ENCODE peak calls at places on chromosomes 11 and 22, in ten cellular contexts. V is iPS-NIHi11, H is NCI-H1417, T is NCI-H1436, P is glomerular endothelial cell, W is globus pallidus, Z is AG04450, F is GM06990, K is stomach, N is EL. I is an unnamed sample.

GRCh38 chr22:36343720-36344105 is 44.1 kb downstream of the MYH9 start:
- DNase-seq in H (no peak), V (no peak), Z (no peak), P (no peak), W (peak; percentile 78), K (peak; percentile 71), N (no peak), T (no peak), F (no peak), I (no peak)

GRCh38 chr22:43436536-43437267 is 24.9 kb downstream of the MPPED1 start:
- DNase-seq in K (no peak), V (no peak), P (no peak), N (no peak), H (no peak), F (no peak), T (no peak), W (no peak), Z (no peak), I (no peak)

GRCh38 chr11:41309111-41309522 is 150.3 kb downstream of the LRRC4C start:
- DNase-seq in Z (no peak), T (no peak), N (no peak), V (no peak), H (no peak), K (no peak), F (peak; percentile 84), W (no peak), P (no peak), I (no peak)

GRCh38 chr11:720017-720641 is 14.1 kb downstream of the EPS8L2 start:
- DNase-seq in F (no peak), Z (no peak), H (no peak), K (no peak), P (no peak), T (no peak), V (no peak), W (no peak), N (no peak), I (no peak)

GRCh38 chr11:120785576-120785975 is 238.3 kb upstream of the TBCEL start:
- DNase-seq in T (no peak), Z (no peak), V (no peak), N (no peak), H (no peak), F (no peak), W (no peak), P (no peak), K (no peak), I (no peak)

GRCh38 chr11:14908214-14908880 is 16.3 kb upstream of the CYP2R1 start:
- DNase-seq in Z (no peak), H (peak; percentile 62), F (no peak), P (no peak), W (peak; percentile 27), K (no peak), V (peak; percentile 33), T (peak; percentile 64), N (peak; percentile 43), I (peak; percentile 66)

GRCh38 chr11:33195391-33196190 is 34.3 kb upstream of the CSTF3 start:
- DNase-seq in N (no peak), K (no peak), P (no peak), F (no peak), W (peak; percentile 54), V (no peak), Z (no peak), T (no peak), H (no peak), I (no peak)

GRCh38 chr11:113435190-113435968 is 39.8 kb downstream of the DRD2 start:
- DNase-seq in Z (no peak), H (no peak), W (no peak), V (no peak), K (no peak), F (no peak), N (no peak), T (no peak), P (no peak), I (no peak)

GRCh38 chr11:33721291-33721840 is 14.9 kb downstream of the CD59 start:
- DNase-seq in Z (no peak), T (no peak), F (no peak), N (peak; percentile 78), P (no peak), V (no peak), H (no peak), K (no peak), W (no peak), I (no peak)

GRCh38 chr11:13008625-13009475 is at the start of gene RASSF10:
- DNase-seq in K (peak; percentile 94), W (peak; percentile 11), N (peak; percentile 79), T (peak; percentile 80), Z (no peak), V (peak; percentile 98), P (no peak), F (no peak), H (peak; percentile 30), I (no peak)

GRCh38 chr11:85748455-85748891 is 62.5 kb downstream of the SYTL2 start:
- DNase-seq in H (no peak), V (no peak), Z (no peak), T (no peak), K (no peak), F (no peak), P (no peak), N (no peak), W (no peak), I (no peak)

GRCh38 chr22:50506611-50507420 is 686 bp downstream of the LMF2 start:
- DNase-seq in T (no peak), K (no peak), V (peak; percentile 43), W (no peak), P (no peak), Z (no peak), H (no peak), F (no peak), N (no peak), I (no peak)

GRCh38 chr11:68714047-68714856 is 29.9 kb downstream of the GAL start:
- DNase-seq in V (peak; percentile 72), N (no peak), Z (no peak), T (no peak), H (no peak), K (no peak), P (no peak), F (no peak), W (peak; percentile 34), I (no peak)

I was measured in B cell.